ENCODE peak calls at places on chromosome 13, in six cellular contexts. Q is H1, H is IMR-90, T is mesenchymal stem cell, G is mesendoderm, K is trophoblast cell. I is an unnamed sample.

GRCh38 chr13:41652735-41653361 is 195.5 kb downstream of the RGCC start:
- DNase-seq in Q (no peak), H (peak), T (peak), G (peak), K (peak), I (peak)

GRCh38 chr13:66624302-66624701 is 605.8 kb downstream of the PCDH9 start:
- DNase-seq in Q (no peak), H (no peak), T (no peak), G (no peak), K (no peak), I (no peak)

GRCh38 chr13:72314210-72314609 is 413.2 kb downstream of the MZT1 start:
- DNase-seq in Q (no peak), H (no peak), T (no peak), G (no peak), K (no peak), I (no peak)

GRCh38 chr13:58773280-58773859 is 1141.8 kb downstream of the PCDH17 start:
- DNase-seq in Q (no peak), H (no peak), T (no peak), G (no peak), K (no peak), I (no peak)

GRCh38 chr13:36344173-36344572 is 2.0 kb downstream of the SPART start:
- DNase-seq in Q (no peak), H (peak), T (peak), G (peak), K (peak), I (no peak)

GRCh38 chr13:107808388-107808787 is 406.9 kb downstream of the LIG4 start:
- DNase-seq in Q (no peak), H (peak), T (peak), G (no peak), K (no peak), I (no peak)

GRCh38 chr13:51249767-51250741 is 27.9 kb downstream of the FAM124A start:
- DNase-seq in Q (no peak), H (no peak), T (no peak), G (no peak), K (no peak), I (no peak)

GRCh38 chr13:109698779-109699178 is 87.6 kb downstream of the IRS2 start:
- DNase-seq in Q (no peak), H (peak), T (peak), G (no peak), K (no peak), I (no peak)

GRCh38 chr13:50128406-50129048 is 113.3 kb downstream of the KCNRG start:
- DNase-seq in Q (no peak), H (no peak), T (no peak), G (peak), K (no peak), I (peak)

GRCh38 chr13:78298657-78299056 is 304.7 kb downstream of the POU4F1 start:
- DNase-seq in Q (no peak), H (no peak), T (peak), G (no peak), K (no peak), I (no peak)

GRCh38 chr13:38417241-38417640 is 67.6 kb downstream of the UFM1 start:
- DNase-seq in Q (no peak), H (no peak), T (no peak), G (no peak), K (no peak), I (no peak)

GRCh38 chr13:57030671-57031070 is 110.0 kb upstream of the PRR20A start:
- DNase-seq in Q (no peak), H (no peak), T (no peak), G (no peak), K (no peak), I (no peak)

GRCh38 chr13:47081850-47082249 is 185.0 kb upstream of the HTR2A start:
- DNase-seq in Q (no peak), H (no peak), T (no peak), G (peak), K (no peak), I (no peak)

GRCh38 chr13:73465629-73465974 is 406.8 kb downstream of the KLF5 start:
- DNase-seq in Q (no peak), H (peak), T (peak), G (no peak), K (peak), I (no peak)

GRCh38 chr13:84366484-84366883 is 484.2 kb upstream of the SLITRK1 start:
- DNase-seq in Q (no peak), H (peak), T (no peak), G (no peak), K (no peak), I (no peak)

GRCh38 chr13:21879263-21879914 is 208.5 kb downstream of the FGF9 start:
- DNase-seq in Q (no peak), H (no peak), T (no peak), G (no peak), K (no peak), I (no peak)

GRCh38 chr13:101700598-101700997 is 248.1 kb downstream of the ITGBL1 start:
- DNase-seq in Q (no peak), H (no peak), T (no peak), G (no peak), K (no peak), I (no peak)

GRCh38 chr13:27500806-27501534 is 50.6 kb upstream of the MTIF3 start:
- DNase-seq in Q (no peak), H (no peak), T (no peak), G (no peak), K (no peak), I (no peak)

GRCh38 chr13:107348471-107348870 is 780.5 kb upstream of the ARGLU1 start:
- DNase-seq in Q (no peak), H (peak), T (peak), G (no peak), K (no peak), I (no peak)

GRCh38 chr13:40146586-40147240 is 491.3 kb downstream of the COG6 start:
- DNase-seq in Q (no peak), H (no peak), T (no peak), G (no peak), K (no peak), I (no peak)

GRCh38 chr13:89363144-89363543 is 1692.0 kb downstream of the SLITRK5 start:
- DNase-seq in Q (no peak), H (no peak), T (no peak), G (no peak), K (peak), I (no peak)

GRCh38 chr13:39930060-39930459 is 274.6 kb downstream of the COG6 start:
- DNase-seq in Q (no peak), H (no peak), T (no peak), G (no peak), K (no peak), I (no peak)

DNA sequence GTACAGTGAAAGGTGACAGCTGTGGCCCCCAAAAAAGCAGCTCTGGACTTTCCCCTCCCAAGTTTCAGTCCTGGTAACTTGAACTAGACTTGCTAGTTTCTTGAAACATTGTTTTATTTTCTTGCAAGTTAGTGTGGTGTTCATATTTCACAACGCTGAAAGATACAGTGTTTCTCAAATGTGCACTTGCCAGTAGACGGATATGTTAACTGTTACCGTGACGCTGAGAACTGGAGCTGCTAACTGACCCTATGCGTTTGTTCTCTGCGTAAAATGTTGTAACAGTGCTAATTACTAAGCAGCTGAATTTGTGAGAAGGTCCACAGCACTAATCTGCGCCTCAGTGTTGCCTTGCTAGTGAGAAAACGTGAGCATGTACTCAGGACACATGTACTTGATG is 79.6 kb downstream of the GGACT start:
- DNase-seq in Q (no peak), H (no peak), T (no peak), G (no peak), K (no peak), I (no peak)
- H4K8ac ChIP-seq in Q (no peak), H (no peak), T (no peak), G (no peak), K (no peak), I (no peak)

DNA sequence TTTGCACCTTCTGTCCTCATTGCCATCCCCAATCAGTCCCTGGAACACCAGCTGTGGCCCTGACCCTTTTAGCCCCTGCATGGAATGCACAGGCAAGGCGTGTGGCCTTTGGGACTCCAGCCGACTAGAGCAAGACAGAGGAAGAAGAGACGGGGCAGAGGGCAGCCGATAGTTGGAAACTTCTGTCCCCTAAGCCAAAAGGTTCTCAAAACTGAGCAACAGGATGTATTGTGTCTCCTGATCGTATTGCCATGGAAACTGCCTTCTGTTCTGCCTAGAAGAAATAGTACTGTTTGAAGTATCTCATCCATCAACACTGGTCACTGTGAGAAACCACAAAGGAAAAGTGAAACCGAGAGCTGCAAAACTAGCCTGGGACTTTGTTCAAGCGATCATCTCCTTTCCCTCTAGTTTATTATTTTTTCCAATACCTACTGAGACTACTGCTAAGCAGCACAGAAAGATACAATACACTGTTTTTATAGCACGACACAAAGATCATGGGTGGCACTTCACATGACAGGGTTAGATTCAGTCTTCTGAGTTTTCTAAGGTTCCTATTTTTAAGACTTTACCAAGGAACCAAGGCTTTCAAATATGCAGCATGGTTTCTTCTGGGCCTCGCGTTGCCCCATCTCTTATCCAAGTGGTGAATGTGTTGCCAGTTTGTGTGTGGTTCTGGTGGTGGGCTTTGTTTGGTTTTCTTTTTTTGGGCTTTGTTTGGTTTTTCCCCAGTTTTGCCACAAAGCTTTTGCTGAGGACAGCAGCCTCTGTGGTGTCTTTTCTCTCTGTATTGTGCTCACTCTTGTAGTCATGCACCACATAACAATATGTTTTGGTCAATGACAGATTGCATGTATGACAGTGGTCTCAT is 49.3 kb upstream of the GPR183 start:
- DNase-seq in Q (no peak), H (peak), T (peak), G (no peak), K (peak), I (no peak)
- H3K4me3 ChIP-seq in Q (no peak), H (peak), T (peak), G (no peak), K (no peak), I (no peak)

DNA sequence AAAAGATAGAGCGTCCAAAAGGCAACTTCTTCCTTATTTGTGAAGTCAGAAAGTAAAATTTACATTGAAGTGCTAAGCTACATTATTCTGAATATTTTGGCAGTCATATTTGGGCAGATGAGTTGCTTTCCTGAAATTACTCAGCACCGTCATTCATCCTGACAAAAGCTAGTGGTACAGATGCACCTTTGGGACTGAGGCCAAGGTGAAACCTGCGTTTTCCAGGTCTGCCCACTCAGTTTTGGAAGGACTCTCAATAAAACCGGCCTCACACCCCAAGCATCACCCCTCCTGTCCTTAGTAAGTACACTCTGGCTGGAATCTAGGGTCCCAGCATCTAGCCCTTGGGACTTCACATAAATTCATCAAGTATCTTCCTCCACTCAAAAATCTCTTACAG is 187.5 kb downstream of the TM9SF2 start:
- DNase-seq in Q (no peak), H (no peak), T (no peak), G (peak), K (no peak), I (no peak)
- H3K23ac ChIP-seq in Q (no peak), H (no peak), T (no peak), G (no peak), K (no peak), I (no peak)

GRCh38 chr13:60001892-60002291 is 161.8 kb downstream of the DIAPH3 start:
- DNase-seq in Q (no peak), H (no peak), T (no peak), G (no peak), K (no peak), I (no peak)
- H4K8ac ChIP-seq in Q (no peak), H (no peak), T (no peak), G (no peak), K (no peak), I (no peak)

DNA sequence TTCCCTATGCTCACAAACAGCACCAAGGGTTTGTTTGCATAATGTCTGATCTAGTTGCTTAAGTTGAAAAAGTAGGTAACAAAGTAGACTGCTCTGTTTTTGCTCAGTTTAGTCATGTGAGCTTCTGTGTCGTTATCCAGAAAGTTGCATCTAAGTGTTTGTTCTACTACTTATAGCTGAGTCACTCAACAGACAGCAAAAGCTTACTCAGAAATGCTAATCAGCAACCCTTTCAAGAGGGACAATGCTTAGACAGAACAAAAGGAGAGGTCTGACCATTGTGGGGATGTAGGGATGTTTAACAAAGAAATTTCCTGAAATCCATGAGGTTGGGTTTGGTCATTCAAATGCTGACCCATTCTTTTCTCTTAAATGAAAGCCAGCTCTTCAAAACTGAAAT is 106.4 kb downstream of the ATP8A2 start:
- DNase-seq in Q (no peak), H (no peak), T (peak), G (peak), K (no peak), I (no peak)
- H3K4me3 ChIP-seq in Q (no peak), H (no peak), T (no peak), G (no peak), K (no peak), I (no peak)

DNA sequence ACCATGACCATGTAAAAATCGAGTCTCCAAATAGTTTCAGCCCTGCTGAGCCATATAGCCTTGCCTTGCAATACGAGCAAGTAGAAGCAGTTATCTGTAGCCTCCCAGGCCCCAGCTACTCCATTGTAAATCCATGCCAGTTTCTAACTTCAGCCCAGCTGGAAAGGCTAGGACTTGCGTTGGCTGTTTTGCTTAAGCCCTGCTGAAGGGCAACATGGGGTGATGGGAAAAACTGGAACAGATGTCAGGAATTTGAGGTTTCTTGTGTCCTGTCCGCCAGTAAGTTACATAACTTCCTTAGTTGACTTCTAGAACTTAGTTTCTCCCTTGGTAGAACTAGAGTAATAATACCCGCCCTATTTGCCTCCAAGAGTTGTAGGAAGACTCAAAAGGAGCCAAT is 216.0 kb upstream of the SERP2 start:
- DNase-seq in Q (no peak), H (no peak), T (no peak), G (no peak), K (no peak), I (no peak)
- H3K23ac ChIP-seq in Q (no peak), H (no peak), T (no peak), G (no peak), K (no peak), I (no peak)

I was measured in neuronal stem cell.